ENCODE peak calls at places on chromosomes 4 and X, in five cellular contexts. H, N, P, Z and A are unnamed samples.

GRCh38 chr4:139589619-139590018 is 33.6 kb upstream of the SETD7 start:
- DNase-seq in H (no peak), N (no peak), P (no peak), Z (no peak), A (no peak)

GRCh38 chrX:38890963-38891362 is 89.7 kb downstream of the MID1IP1 start:
- DNase-seq in H (no peak), N (no peak), P (no peak), Z (no peak), A (no peak)

GRCh38 chrX:56314334-56314733 is 82.2 kb downstream of the KLF8 start:
- DNase-seq in H (no peak), N (no peak), P (no peak), Z (no peak), A (peak; percentile 0)

GRCh38 chr4:37837446-37837845 is 11.0 kb downstream of the PGM2 start:
- DNase-seq in H (no peak), N (no peak), P (peak; percentile 60), Z (no peak), A (peak; percentile 89)

GRCh38 chrX:123818243-123818642 is 41.6 kb upstream of the XIAP start:
- DNase-seq in H (no peak), N (no peak), P (peak; percentile 46), Z (no peak), A (peak; percentile 42)

GRCh38 chrX:54358424-54359211 is 772 bp upstream of the WNK3 start:
- DNase-seq in H (peak; percentile 41), N (peak; percentile 7), P (no peak), Z (peak; percentile 98), A (peak; percentile 52)

GRCh38 chr4:174764105-174764729 is 64.8 kb downstream of the GLRA3 start:
- DNase-seq in H (peak; percentile 6), N (no peak), P (peak; percentile 28), Z (peak; percentile 69), A (peak; percentile 56)

GRCh38 chr4:1723131-1723801 is 1.9 kb downstream of the TACC3 start:
- DNase-seq in H (no peak), N (peak; percentile 52), P (no peak), Z (no peak), A (no peak)

GRCh38 chr4:37693450-37694190 is 7.4 kb upstream of the RELL1 start:
- DNase-seq in H (no peak), N (no peak), P (peak; percentile 21), Z (no peak), A (peak; percentile 84)